ENCODE peak calls at places on chromosomes 11 and 22, in eight cellular contexts. One of them, this sample, is unnamed.
A peak's percentile ranks its signal among the peaks of the same experiment; 100 is the strongest.

GRCh38 chr11:102420547-102420946 is 32.0 kb downstream of the TMEM123 start:
- DNase-seq in NT2/D1: no peak
- DNase-seq in midbrain: no peak
- DNase-seq in choroid plexus epithelial cell: no peak
- DNase-seq in ureter: no peak
- DNase-seq in GM12891: no peak
- DNase-seq in epithelial cell of proximal tubule: no peak
- DNase-seq in BE2C: no peak
- DNase-seq in this sample: no peak

GRCh38 chr11:41848349-41848748 is 388.9 kb upstream of the LRRC4C start:
- DNase-seq in NT2/D1: no peak
- DNase-seq in midbrain: no peak
- DNase-seq in choroid plexus epithelial cell: no peak
- DNase-seq in ureter: no peak
- DNase-seq in GM12891: no peak
- DNase-seq in epithelial cell of proximal tubule: no peak
- DNase-seq in BE2C: peak; percentile 37
- DNase-seq in this sample: no peak

GRCh38 chr11:93560534-93560933 is 17.3 kb upstream of the SMCO4 start:
- DNase-seq in NT2/D1: no peak
- DNase-seq in midbrain: no peak
- DNase-seq in choroid plexus epithelial cell: no peak
- DNase-seq in ureter: no peak
- DNase-seq in GM12891: no peak
- DNase-seq in epithelial cell of proximal tubule: no peak
- DNase-seq in BE2C: no peak
- DNase-seq in this sample: no peak

GRCh38 chr11:69462106-69463045 is 19.1 kb upstream of the LINC01488 start:
- DNase-seq in NT2/D1: no peak
- DNase-seq in midbrain: no peak
- DNase-seq in choroid plexus epithelial cell: peak; percentile 18
- DNase-seq in ureter: no peak
- DNase-seq in GM12891: no peak
- DNase-seq in epithelial cell of proximal tubule: no peak
- DNase-seq in BE2C: no peak
- DNase-seq in this sample: no peak

GRCh38 chr22:32602154-32602553 is 127.5 kb downstream of the FBXO7 start:
- DNase-seq in NT2/D1: no peak
- DNase-seq in midbrain: no peak
- DNase-seq in choroid plexus epithelial cell: no peak
- DNase-seq in ureter: no peak
- DNase-seq in GM12891: no peak
- DNase-seq in epithelial cell of proximal tubule: no peak
- DNase-seq in BE2C: no peak
- DNase-seq in this sample: peak; percentile 1

GRCh38 chr11:80424012-80424695 is 983.3 kb upstream of the TENM4 start:
- DNase-seq in NT2/D1: no peak
- DNase-seq in midbrain: no peak
- DNase-seq in choroid plexus epithelial cell: no peak
- DNase-seq in ureter: no peak
- DNase-seq in GM12891: no peak
- DNase-seq in epithelial cell of proximal tubule: no peak
- DNase-seq in BE2C: no peak
- DNase-seq in this sample: no peak

GRCh38 chr11:65849771-65850216 is 8.2 kb downstream of the CFL1 start:
- DNase-seq in NT2/D1: no peak
- DNase-seq in midbrain: no peak
- DNase-seq in choroid plexus epithelial cell: peak; percentile 4
- DNase-seq in ureter: no peak
- DNase-seq in GM12891: no peak
- DNase-seq in epithelial cell of proximal tubule: no peak
- DNase-seq in BE2C: no peak
- DNase-seq in this sample: peak; percentile 70

GRCh38 chr22:37176464-37177061 is 11.5 kb downstream of the C1QTNF6 start:
- DNase-seq in NT2/D1: no peak
- DNase-seq in midbrain: peak; percentile 44
- DNase-seq in choroid plexus epithelial cell: peak; percentile 79
- DNase-seq in ureter: no peak
- DNase-seq in GM12891: no peak
- DNase-seq in epithelial cell of proximal tubule: no peak
- DNase-seq in BE2C: peak; percentile 64
- DNase-seq in this sample: peak; percentile 85

GRCh38 chr11:70661763-70662501 is 263.6 kb downstream of the CTTN start:
- DNase-seq in NT2/D1: peak; percentile 39
- DNase-seq in midbrain: no peak
- DNase-seq in choroid plexus epithelial cell: no peak
- DNase-seq in ureter: no peak
- DNase-seq in GM12891: no peak
- DNase-seq in epithelial cell of proximal tubule: no peak
- DNase-seq in BE2C: peak; percentile 74
- DNase-seq in this sample: no peak

GRCh38 chr11:102810943-102811528 is 13.1 kb upstream of the MMP1 start:
- DNase-seq in NT2/D1: no peak
- DNase-seq in midbrain: no peak
- DNase-seq in choroid plexus epithelial cell: peak; percentile 61
- DNase-seq in ureter: no peak
- DNase-seq in GM12891: no peak
- DNase-seq in epithelial cell of proximal tubule: no peak
- DNase-seq in BE2C: no peak
- DNase-seq in this sample: no peak

GRCh38 chr22:22730655-22731373 is 86.4 kb downstream of the GGTLC2 start:
- DNase-seq in NT2/D1: no peak
- DNase-seq in midbrain: no peak
- DNase-seq in choroid plexus epithelial cell: no peak
- DNase-seq in ureter: no peak
- DNase-seq in GM12891: no peak
- DNase-seq in epithelial cell of proximal tubule: no peak
- DNase-seq in BE2C: no peak
- DNase-seq in this sample: no peak

GRCh38 chr11:113957016-113957415 is 17.9 kb upstream of the HTR3A start:
- DNase-seq in NT2/D1: no peak
- DNase-seq in midbrain: no peak
- DNase-seq in choroid plexus epithelial cell: no peak
- DNase-seq in ureter: no peak
- DNase-seq in GM12891: no peak
- DNase-seq in epithelial cell of proximal tubule: no peak
- DNase-seq in BE2C: peak; percentile 33
- DNase-seq in this sample: no peak

GRCh38 chr22:38038426-38038825 is 18.8 kb upstream of the PICK1 start:
- DNase-seq in NT2/D1: no peak
- DNase-seq in midbrain: peak; percentile 88
- DNase-seq in choroid plexus epithelial cell: no peak
- DNase-seq in ureter: no peak
- DNase-seq in GM12891: no peak
- DNase-seq in epithelial cell of proximal tubule: no peak
- DNase-seq in BE2C: no peak
- DNase-seq in this sample: no peak

GRCh38 chr11:131745405-131745804 is 375.0 kb downstream of the NTM start:
- DNase-seq in NT2/D1: no peak
- DNase-seq in midbrain: no peak
- DNase-seq in choroid plexus epithelial cell: peak; percentile 79
- DNase-seq in ureter: no peak
- DNase-seq in GM12891: no peak
- DNase-seq in epithelial cell of proximal tubule: no peak
- DNase-seq in BE2C: no peak
- DNase-seq in this sample: no peak

GRCh38 chr22:29032584-29032983 is 29.0 kb downstream of the C22orf31 start:
- DNase-seq in NT2/D1: no peak
- DNase-seq in midbrain: no peak
- DNase-seq in choroid plexus epithelial cell: no peak
- DNase-seq in ureter: no peak
- DNase-seq in GM12891: no peak
- DNase-seq in epithelial cell of proximal tubule: peak; percentile 66
- DNase-seq in BE2C: no peak
- DNase-seq in this sample: no peak

GRCh38 chr11:892106-892505 is 18.5 kb downstream of the CHID1 start:
- DNase-seq in NT2/D1: no peak
- DNase-seq in midbrain: no peak
- DNase-seq in choroid plexus epithelial cell: no peak
- DNase-seq in ureter: no peak
- DNase-seq in GM12891: no peak
- DNase-seq in epithelial cell of proximal tubule: no peak
- DNase-seq in BE2C: peak; percentile 33
- DNase-seq in this sample: no peak

GRCh38 chr11:8008212-8008611 is 21.1 kb downstream of the EIF3F start:
- DNase-seq in NT2/D1: no peak
- DNase-seq in midbrain: no peak
- DNase-seq in choroid plexus epithelial cell: no peak
- DNase-seq in ureter: no peak
- DNase-seq in GM12891: no peak
- DNase-seq in epithelial cell of proximal tubule: no peak
- DNase-seq in BE2C: no peak
- DNase-seq in this sample: no peak

GRCh38 chr11:30422828-30423648 is 100.1 kb downstream of the ARL14EP start:
- DNase-seq in NT2/D1: no peak
- DNase-seq in midbrain: no peak
- DNase-seq in choroid plexus epithelial cell: no peak
- DNase-seq in ureter: no peak
- DNase-seq in GM12891: no peak
- DNase-seq in epithelial cell of proximal tubule: no peak
- DNase-seq in BE2C: no peak
- DNase-seq in this sample: no peak

GRCh38 chr22:45574069-45574703 is 71.5 kb downstream of the FBLN1 start:
- DNase-seq in NT2/D1: no peak
- DNase-seq in midbrain: no peak
- DNase-seq in choroid plexus epithelial cell: no peak
- DNase-seq in ureter: no peak
- DNase-seq in GM12891: no peak
- DNase-seq in epithelial cell of proximal tubule: no peak
- DNase-seq in BE2C: peak; percentile 46
- DNase-seq in this sample: no peak

GRCh38 chr22:36536717-36537116 is 7.8 kb upstream of the EIF3D start:
- DNase-seq in NT2/D1: no peak
- DNase-seq in midbrain: no peak
- DNase-seq in choroid plexus epithelial cell: no peak
- DNase-seq in ureter: no peak
- DNase-seq in GM12891: no peak
- DNase-seq in epithelial cell of proximal tubule: no peak
- DNase-seq in BE2C: no peak
- DNase-seq in this sample: no peak

GRCh38 chr22:35860837-35861236 is 143.2 kb downstream of the APOL5 start:
- DNase-seq in NT2/D1: no peak
- DNase-seq in midbrain: no peak
- DNase-seq in choroid plexus epithelial cell: no peak
- DNase-seq in ureter: no peak
- DNase-seq in GM12891: no peak
- DNase-seq in epithelial cell of proximal tubule: no peak
- DNase-seq in BE2C: no peak
- DNase-seq in this sample: no peak

GRCh38 chr11:43943931-43944751 is 1.7 kb downstream of the C11orf96 start:
- DNase-seq in NT2/D1: no peak
- DNase-seq in midbrain: no peak
- DNase-seq in choroid plexus epithelial cell: peak; percentile 76
- DNase-seq in ureter: no peak
- DNase-seq in GM12891: no peak
- DNase-seq in epithelial cell of proximal tubule: no peak
- DNase-seq in BE2C: peak; percentile 30
- DNase-seq in this sample: peak; percentile 64

GRCh38 chr11:7924526-7924925 is 6.5 kb downstream of the OR10A6 start:
- DNase-seq in NT2/D1: no peak
- DNase-seq in midbrain: no peak
- DNase-seq in choroid plexus epithelial cell: no peak
- DNase-seq in ureter: no peak
- DNase-seq in GM12891: no peak
- DNase-seq in epithelial cell of proximal tubule: no peak
- DNase-seq in BE2C: no peak
- DNase-seq in this sample: no peak

GRCh38 chr11:92820860-92821259 is 148.6 kb upstream of the MTNR1B start:
- DNase-seq in NT2/D1: peak; percentile 38
- DNase-seq in midbrain: no peak
- DNase-seq in choroid plexus epithelial cell: no peak
- DNase-seq in ureter: no peak
- DNase-seq in GM12891: no peak
- DNase-seq in epithelial cell of proximal tubule: no peak
- DNase-seq in BE2C: no peak
- DNase-seq in this sample: no peak

GRCh38 chr11:73978576-73979086 is 4.0 kb downstream of the UCP2 start:
- DNase-seq in NT2/D1: no peak
- DNase-seq in midbrain: no peak
- DNase-seq in choroid plexus epithelial cell: no peak
- DNase-seq in ureter: no peak
- DNase-seq in GM12891: no peak
- DNase-seq in epithelial cell of proximal tubule: no peak
- DNase-seq in BE2C: no peak
- DNase-seq in this sample: no peak

GRCh38 chr11:35950082-35950481 is 6.2 kb downstream of the LDLRAD3 start:
- DNase-seq in NT2/D1: no peak
- DNase-seq in midbrain: no peak
- DNase-seq in choroid plexus epithelial cell: no peak
- DNase-seq in ureter: no peak
- DNase-seq in GM12891: no peak
- DNase-seq in epithelial cell of proximal tubule: no peak
- DNase-seq in BE2C: no peak
- DNase-seq in this sample: no peak

GRCh38 chr11:119025099-119025473 is 5.6 kb downstream of the SLC37A4 start:
- DNase-seq in NT2/D1: no peak
- DNase-seq in midbrain: no peak
- DNase-seq in choroid plexus epithelial cell: no peak
- DNase-seq in ureter: no peak
- DNase-seq in GM12891: no peak
- DNase-seq in epithelial cell of proximal tubule: no peak
- DNase-seq in BE2C: no peak
- DNase-seq in this sample: no peak

GRCh38 chr11:75480185-75480889 is 45.4 kb downstream of the GDPD5 start:
- DNase-seq in NT2/D1: no peak
- DNase-seq in midbrain: no peak
- DNase-seq in choroid plexus epithelial cell: no peak
- DNase-seq in ureter: no peak
- DNase-seq in GM12891: no peak
- DNase-seq in epithelial cell of proximal tubule: no peak
- DNase-seq in BE2C: no peak
- DNase-seq in this sample: no peak

GRCh38 chr11:73140213-73141030 is 1.7 kb downstream of the FCHSD2 start:
- DNase-seq in NT2/D1: no peak
- DNase-seq in midbrain: peak; percentile 36
- DNase-seq in choroid plexus epithelial cell: peak; percentile 60
- DNase-seq in ureter: no peak
- DNase-seq in GM12891: no peak
- DNase-seq in epithelial cell of proximal tubule: no peak
- DNase-seq in BE2C: peak; percentile 46
- DNase-seq in this sample: no peak

GRCh38 chr22:37141971-37142647 is 7.6 kb downstream of the IL2RB start:
- DNase-seq in NT2/D1: no peak
- DNase-seq in midbrain: no peak
- DNase-seq in choroid plexus epithelial cell: no peak
- DNase-seq in ureter: no peak
- DNase-seq in GM12891: no peak
- DNase-seq in epithelial cell of proximal tubule: no peak
- DNase-seq in BE2C: no peak
- DNase-seq in this sample: no peak

GRCh38 chr11:3225159-3225758 is 6.6 kb upstream of the MRGPRG start:
- DNase-seq in NT2/D1: no peak
- DNase-seq in midbrain: no peak
- DNase-seq in choroid plexus epithelial cell: no peak
- DNase-seq in ureter: no peak
- DNase-seq in GM12891: no peak
- DNase-seq in epithelial cell of proximal tubule: no peak
- DNase-seq in BE2C: no peak
- DNase-seq in this sample: no peak

GRCh38 chr11:13276454-13276851 is 1.1 kb upstream of the BMAL1 start:
- DNase-seq in NT2/D1: no peak
- DNase-seq in midbrain: no peak
- DNase-seq in choroid plexus epithelial cell: no peak
- DNase-seq in ureter: no peak
- DNase-seq in GM12891: no peak
- DNase-seq in epithelial cell of proximal tubule: no peak
- DNase-seq in BE2C: no peak
- DNase-seq in this sample: no peak

GRCh38 chr11:35579557-35580396 is 38.5 kb upstream of the FJX1 start:
- DNase-seq in NT2/D1: no peak
- DNase-seq in midbrain: no peak
- DNase-seq in choroid plexus epithelial cell: peak; percentile 95
- DNase-seq in ureter: no peak
- DNase-seq in GM12891: no peak
- DNase-seq in epithelial cell of proximal tubule: peak; percentile 7
- DNase-seq in BE2C: no peak
- DNase-seq in this sample: no peak

GRCh38 chr11:63445720-63446119 is 45.2 kb downstream of the PLAAT5 start:
- DNase-seq in NT2/D1: no peak
- DNase-seq in midbrain: no peak
- DNase-seq in choroid plexus epithelial cell: peak; percentile 36
- DNase-seq in ureter: no peak
- DNase-seq in GM12891: no peak
- DNase-seq in epithelial cell of proximal tubule: no peak
- DNase-seq in BE2C: no peak
- DNase-seq in this sample: no peak

This sample was measured in cardiac septum.